ENCODE peak calls at places on chromosome 4, in eight cellular contexts. A is A549, X is K562, N is HCT116, L is NB4, G is H1, V is endothelial cell of umbilical vein, H is GM12878. Q is an unnamed sample.

GRCh38 chr4:128558896-128559669 is 250.4 kb upstream of the JADE1 start:
- DNase-seq in X (no peak), A (no peak), N (no peak), V (peak; percentile 50), L (no peak), H (no peak), G (no peak), Q (no peak)

GRCh38 chr4:1245481-1246051 is 3.4 kb downstream of the CTBP1 start:
- DNase-seq in H (no peak), A (no peak), L (peak; percentile 13), V (no peak), N (no peak), G (no peak), X (no peak), Q (no peak)

GRCh38 chr4:182219400-182219799 is 23.8 kb upstream of the TENM3 start:
- DNase-seq in L (no peak), H (no peak), N (no peak), G (no peak), V (no peak), A (no peak), X (no peak), Q (no peak)

GRCh38 chr4:170931326-170931725 is 841.6 kb upstream of the AADAT start:
- DNase-seq in H (no peak), X (no peak), A (no peak), N (no peak), L (no peak), G (no peak), V (no peak), Q (no peak)

GRCh38 chr4:78560296-78560963 is 8.9 kb downstream of the ANXA3 start:
- DNase-seq in N (peak; percentile 88), L (no peak), G (no peak), X (peak; percentile 31), H (no peak), V (peak; percentile 88), A (peak; percentile 71), Q (no peak)

GRCh38 chr4:172850838-172851237 is 317.8 kb upstream of the GALNT7 start:
- DNase-seq in G (no peak), X (no peak), H (no peak), V (peak; percentile 28), N (peak; percentile 10), A (peak; percentile 59), L (peak; percentile 33), Q (no peak)

GRCh38 chr4:2259541-2260267 is 2.2 kb downstream of the MXD4 start:
- DNase-seq in A (no peak), H (no peak), X (no peak), N (no peak), G (no peak), L (no peak), V (no peak), Q (no peak)

GRCh38 chr4:43277003-43277402 is 384.5 kb downstream of the GRXCR1 start:
- DNase-seq in L (no peak), N (no peak), A (no peak), V (no peak), G (no peak), H (no peak), X (no peak), Q (no peak)

GRCh38 chr4:173958445-173958844 is 325.0 kb downstream of the FBXO8 start:
- DNase-seq in A (no peak), G (no peak), V (no peak), X (no peak), L (peak; percentile 21), H (no peak), N (no peak), Q (no peak)

GRCh38 chr4:66443020-66443419 is 772.7 kb upstream of the EPHA5 start:
- DNase-seq in X (no peak), H (no peak), L (no peak), N (no peak), V (no peak), A (no peak), G (no peak), Q (no peak)

GRCh38 chr4:54067163-54067562 is 2.8 kb upstream of the CHIC2 start:
- DNase-seq in V (peak; percentile 87), L (no peak), A (peak; percentile 69), G (no peak), X (no peak), H (no peak), N (peak; percentile 60), Q (no peak)

GRCh38 chr4:16864199-16864598 is 34.2 kb downstream of the LDB2 start:
- DNase-seq in A (no peak), X (no peak), G (no peak), H (no peak), L (no peak), N (no peak), V (peak; percentile 47), Q (no peak)

GRCh38 chr4:78710536-78710935 is 65.6 kb upstream of the BMP2K start:
- DNase-seq in V (no peak), H (no peak), G (no peak), A (no peak), L (no peak), N (peak; percentile 7), X (no peak), Q (no peak)

GRCh38 chr4:114038762-114039392 is 59.4 kb upstream of the ARSJ start:
- DNase-seq in G (no peak), N (no peak), V (no peak), H (no peak), X (no peak), L (no peak), A (peak; percentile 66), Q (peak; percentile 9)

GRCh38 chr4:114036864-114037263 is 57.4 kb upstream of the ARSJ start:
- DNase-seq in L (no peak), H (no peak), V (no peak), N (no peak), G (no peak), X (no peak), A (no peak), Q (no peak)

GRCh38 chr4:114034189-114034588 is 54.7 kb upstream of the ARSJ start:
- DNase-seq in H (no peak), G (no peak), A (no peak), L (no peak), X (no peak), N (no peak), V (no peak), Q (no peak)

GRCh38 chr4:114037981-114038380 is 58.5 kb upstream of the ARSJ start:
- DNase-seq in N (no peak), L (no peak), A (no peak), G (no peak), H (no peak), V (no peak), X (no peak), Q (no peak)

GRCh38 chr4:114036426-114036825 is 57.0 kb upstream of the ARSJ start:
- DNase-seq in N (no peak), G (no peak), V (no peak), L (no peak), A (no peak), H (no peak), X (no peak), Q (no peak)
- TF ChIP-seq MAX in N (no peak), G (no peak), V (no peak), L (no peak), A (no peak), H (no peak), X (no peak), Q (no peak)

GRCh38 chr4:25108556-25108955 is 51.7 kb downstream of the SEPSECS start:
- DNase-seq in G (no peak), H (no peak), X (no peak), L (no peak), V (no peak), N (no peak), A (no peak), Q (no peak)

GRCh38 chr4:25111648-25112196 is 48.5 kb downstream of the SEPSECS start:
- DNase-seq in H (no peak), L (no peak), G (no peak), X (no peak), N (no peak), V (no peak), A (no peak), Q (no peak)

GRCh38 chr4:25113915-25114904 is 46.0 kb downstream of the SEPSECS start:
- DNase-seq in X (peak; percentile 20), A (no peak), L (no peak), G (no peak), N (no peak), H (no peak), V (no peak), Q (no peak)

GRCh38 chr4:25110653-25111329 is 49.5 kb downstream of the SEPSECS start:
- DNase-seq in X (no peak), N (no peak), A (no peak), H (no peak), V (no peak), G (no peak), L (no peak), Q (no peak)

GRCh38 chr4:25112349-25113008 is 47.8 kb downstream of the SEPSECS start:
- DNase-seq in A (no peak), X (no peak), L (no peak), H (no peak), G (no peak), N (no peak), V (no peak), Q (no peak)
- TF ChIP-seq POLR2A in A (no peak), X (no peak), L (no peak), H (no peak), G (no peak), N (no peak), V (no peak), Q (no peak)

DNA sequence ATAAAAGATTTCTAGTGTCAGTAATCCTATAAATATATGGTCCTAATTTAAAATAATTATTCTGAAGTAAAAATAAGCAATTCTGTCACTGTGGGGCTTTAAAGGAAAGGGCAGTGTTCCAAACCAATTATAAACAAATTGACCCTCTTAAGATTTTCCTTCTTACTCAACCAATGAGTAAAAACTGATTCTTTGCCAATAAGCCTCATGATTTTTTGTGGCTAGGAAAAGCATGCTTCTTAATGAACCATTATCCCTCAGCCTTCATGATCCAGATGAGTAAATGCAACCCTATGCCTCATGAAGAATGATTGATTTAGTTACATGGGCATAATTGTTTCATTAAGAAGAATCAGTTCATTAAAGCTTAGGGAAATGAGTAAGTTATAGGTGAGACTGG is 1010.4 kb downstream of the ADGRL3 start:
- DNase-seq in V (no peak), X (no peak), G (no peak), L (no peak), N (no peak), H (no peak), A (no peak), Q (no peak)
- TF ChIP-seq MAX in V (no peak), X (no peak), G (no peak), L (no peak), N (no peak), H (no peak), A (no peak), Q (no peak)

GRCh38 chr4:145131848-145132247 is 33.7 kb downstream of the ABCE1 start:
- DNase-seq in L (no peak), H (no peak), X (no peak), G (no peak), A (no peak), N (no peak), V (no peak), Q (no peak)

GRCh38 chr4:145125396-145125795 is 27.3 kb downstream of the ABCE1 start:
- DNase-seq in V (no peak), A (no peak), N (no peak), G (no peak), H (no peak), L (no peak), X (no peak), Q (no peak)

GRCh38 chr4:145132521-145133098 is 34.5 kb downstream of the ABCE1 start:
- DNase-seq in A (no peak), G (no peak), H (peak; percentile 53), X (peak; percentile 3), L (peak; percentile 32), N (no peak), V (peak; percentile 91), Q (no peak)

GRCh38 chr4:145130788-145131398 is 32.8 kb downstream of the ABCE1 start:
- DNase-seq in A (no peak), N (no peak), L (peak; percentile 6), G (no peak), V (peak; percentile 44), H (no peak), X (peak; percentile 3), Q (no peak)

GRCh38 chr4:145130130-145130529 is 32.0 kb downstream of the ABCE1 start:
- DNase-seq in L (no peak), X (no peak), A (no peak), N (no peak), H (no peak), G (no peak), V (peak; percentile 12), Q (no peak)
- TF ChIP-seq POLR2A in L (no peak), X (peak; percentile 33), A (no peak), N (no peak), H (no peak), G (no peak), V (no peak), Q (no peak)

Q was measured in HepG2.